ENCODE peak calls at places on chromosomes 3 and 15, in six cellular contexts. R is thoracic aorta, F is testis, Y is colonic mucosa, Z is adrenal gland, H is stomach. C is an unnamed sample. For H3K4me1, the result is how much of the 10 kb centered on the place peaks cover.

GRCh38 chr3:194247350-194247740 is 103.8 kb downstream of the CPN2 start:
- DNase-seq in R (no peak), F (no peak), Y (no peak), Z (no peak), H (peak), C (no peak)

GRCh38 chr3:150220791-150221190 is 187.3 kb upstream of the TSC22D2 start:
- DNase-seq in R (no peak), F (no peak), Y (no peak), Z (no peak), H (no peak), C (no peak)

GRCh38 chr15:50146661-50147060 is 27.6 kb upstream of the ATP8B4 start:
- DNase-seq in R (no peak), F (no peak), Y (no peak), Z (no peak), H (no peak), C (no peak)

GRCh38 chr3:149468504-149469212 is 5.8 kb upstream of the TM4SF4 start:
- DNase-seq in R (no peak), F (no peak), Y (no peak), Z (no peak), H (peak), C (no peak)

GRCh38 chr15:55661431-55661830 is 73.3 kb upstream of the PYGO1 start:
- DNase-seq in R (no peak), F (no peak), Y (no peak), Z (no peak), H (no peak), C (peak)

GRCh38 chr15:79853492-79854328 is 43.1 kb downstream of the MTHFS start:
- DNase-seq in R (no peak), F (peak), Y (peak), Z (peak), H (peak), C (peak)

GRCh38 chr3:37999836-38000235 is 9.2 kb downstream of the VILL start:
- DNase-seq in R (no peak), F (no peak), Y (no peak), Z (no peak), H (peak), C (no peak)

GRCh38 chr15:61063875-61064320 is 165.2 kb downstream of the RORA start:
- DNase-seq in R (no peak), F (no peak), Y (peak), Z (no peak), H (no peak), C (no peak)

GRCh38 chr3:24601500-24601899 is 106.8 kb upstream of the THRB start:
- DNase-seq in R (no peak), F (no peak), Y (no peak), Z (no peak), H (no peak), C (no peak)

GRCh38 chr15:67915374-67916050 is 75.7 kb upstream of the RNU6-1 start:
- DNase-seq in R (peak), F (peak), Y (peak), Z (no peak), H (peak), C (peak)

GRCh38 chr15:92394327-92395175 is 870 bp downstream of the ST8SIA2 start:
- DNase-seq in R (no peak), F (peak), Y (no peak), Z (no peak), H (no peak), C (no peak)

GRCh38 chr15:33398555-33398954 is 87.8 kb downstream of the RYR3 start:
- DNase-seq in R (no peak), F (no peak), Y (no peak), Z (no peak), H (no peak), C (no peak)

GRCh38 chr3:2205692-2206091 is 107.0 kb downstream of the CNTN4 start:
- DNase-seq in R (no peak), F (no peak), Y (no peak), Z (no peak), H (no peak), C (no peak)

GRCh38 chr3:20916966-20917606 is 731.1 kb upstream of the SGO1 start:
- DNase-seq in R (no peak), F (no peak), Y (no peak), Z (no peak), H (no peak), C (no peak)

GRCh38 chr3:36729204-36730056 is 34.9 kb downstream of the DCLK3 start:
- DNase-seq in R (no peak), F (no peak), Y (no peak), Z (no peak), H (no peak), C (peak)

GRCh38 chr3:74624301-74624700 is 9.8 kb upstream of the CNTN3 start:
- DNase-seq in R (no peak), F (no peak), Y (no peak), Z (no peak), H (no peak), C (peak)

GRCh38 chr15:91465696-91466095 is 365.6 kb downstream of the SV2B start:
- DNase-seq in R (no peak), F (no peak), Y (peak), Z (no peak), H (peak), C (no peak)

GRCh38 chr3:68866157-68866556 is 66.2 kb downstream of the TAFA4 start:
- DNase-seq in R (no peak), F (peak), Y (no peak), Z (no peak), H (no peak), C (no peak)
- TF ChIP-seq CTCF in R (no peak), F (no peak), Y (no peak), Z (no peak), H (no peak), C (no peak)

GRCh38 chr15:69862540-69862939 is 235.2 kb downstream of the TLE3 start:
- DNase-seq in R (no peak), F (no peak), Y (no peak), Z (no peak), H (no peak), C (peak)

GRCh38 chr15:69863446-69863845 is 234.3 kb downstream of the TLE3 start:
- DNase-seq in R (no peak), F (no peak), Y (no peak), Z (no peak), H (no peak), C (no peak)

GRCh38 chr15:69860921-69861320 is 236.8 kb downstream of the TLE3 start:
- DNase-seq in R (no peak), F (no peak), Y (no peak), Z (no peak), H (no peak), C (no peak)

GRCh38 chr15:69860316-69860715 is 237.4 kb downstream of the TLE3 start:
- DNase-seq in R (no peak), F (no peak), Y (no peak), Z (no peak), H (no peak), C (no peak)

DNA sequence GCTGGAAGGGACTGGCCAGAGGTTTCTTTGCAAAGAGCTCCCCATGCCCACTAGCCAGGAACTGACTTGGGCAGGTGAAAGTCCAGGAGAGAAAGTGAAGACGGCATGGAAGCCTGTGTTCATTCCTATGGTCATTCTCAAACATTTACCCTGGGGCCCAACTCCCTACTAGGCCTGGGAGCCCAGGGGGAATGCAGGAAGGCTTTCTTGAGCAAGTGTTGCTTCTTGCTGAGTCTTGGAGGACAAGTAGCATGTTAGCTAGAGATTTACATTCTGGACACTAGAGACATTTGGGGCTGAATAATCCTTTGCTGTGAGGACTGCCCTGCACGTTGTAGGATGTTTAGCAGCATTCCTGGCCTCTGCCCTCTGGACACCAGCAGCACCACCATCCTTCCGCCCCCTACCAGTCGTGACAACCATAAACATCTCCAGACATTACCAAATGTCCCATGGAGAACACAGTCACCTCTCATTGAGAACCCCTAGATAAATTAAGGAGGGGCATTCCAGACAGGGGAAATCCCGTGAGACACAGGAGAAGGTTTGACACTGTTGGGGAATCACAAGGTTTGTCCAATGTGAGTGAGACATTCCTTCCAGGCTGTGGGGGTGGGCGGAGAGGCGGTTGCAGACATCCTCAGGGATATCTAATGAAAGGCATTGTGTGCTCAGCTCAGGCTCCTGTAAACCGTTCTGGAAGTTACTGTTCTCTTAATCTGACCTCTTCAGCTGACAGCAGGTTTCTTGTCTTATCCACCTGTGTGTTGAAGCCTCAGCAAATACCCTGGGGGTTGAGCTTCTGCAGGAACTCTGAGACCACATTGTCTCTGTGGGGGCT is 236.2 kb downstream of the TLE3 start:
- DNase-seq in R (no peak), F (no peak), Y (no peak), Z (no peak), H (no peak), C (no peak)
- H3K27ac ChIP-seq in R (no peak), F (no peak), Y (no peak), Z (no peak), H (no peak), C (no peak)

GRCh38 chr3:116280130-116280740 is 165.1 kb downstream of the LSAMP start:
- DNase-seq in R (no peak), F (no peak), Y (no peak), Z (no peak), H (no peak), C (no peak)

GRCh38 chr3:116281313-116282143 is 163.8 kb downstream of the LSAMP start:
- DNase-seq in R (no peak), F (no peak), Y (no peak), Z (no peak), H (no peak), C (no peak)

DNA sequence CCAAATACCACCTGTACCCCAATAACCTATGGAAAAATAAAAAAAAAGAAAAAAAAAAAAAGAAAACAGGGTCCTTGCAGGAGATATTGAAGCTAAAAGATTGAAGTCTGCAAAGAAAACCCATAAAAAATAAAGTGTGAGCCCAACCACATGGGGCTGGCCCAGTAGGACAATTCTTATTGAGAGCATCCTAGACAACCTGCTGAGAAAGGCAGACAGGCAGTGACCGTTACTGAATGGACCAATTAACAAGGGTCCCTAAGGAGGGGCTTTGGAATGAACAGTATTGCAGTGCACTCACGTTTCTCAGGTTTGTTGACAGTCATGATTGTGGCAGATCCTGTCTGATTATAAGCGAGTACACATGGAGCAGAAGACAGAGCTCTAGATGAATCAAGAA is 168.7 kb downstream of the LSAMP start:
- DNase-seq in R (no peak), F (no peak), Y (no peak), Z (no peak), H (no peak), C (no peak)
- H3K4me1 ChIP-seq in R (under half), F (under half), Y (under half), Z (under half), H (under half), C (under half)

GRCh38 chr3:22923686-22924085 is 279.4 kb upstream of the UBE2E2 start:
- DNase-seq in R (no peak), F (no peak), Y (no peak), Z (no peak), H (no peak), C (no peak)

GRCh38 chr3:22916933-22917332 is 286.2 kb upstream of the UBE2E2 start:
- DNase-seq in R (no peak), F (no peak), Y (no peak), Z (no peak), H (no peak), C (no peak)

DNA sequence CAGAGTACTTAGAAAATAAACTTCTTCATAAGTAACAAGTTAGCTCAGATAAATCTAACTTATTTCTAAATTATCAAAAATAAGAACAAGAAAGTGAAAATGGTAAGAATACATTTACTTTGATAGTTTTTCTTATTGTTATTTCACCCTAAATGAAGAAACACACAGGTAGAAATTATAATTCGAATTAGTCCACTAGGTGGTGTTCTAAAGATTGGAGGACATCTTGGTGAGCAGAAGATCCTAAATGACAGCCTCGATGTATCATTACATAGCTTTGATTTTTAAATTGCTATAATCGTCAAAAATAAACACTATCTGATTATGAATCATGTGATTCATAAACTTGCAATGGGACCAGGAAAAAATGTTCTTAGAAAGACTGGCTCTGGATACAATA is 280.8 kb upstream of the UBE2E2 start:
- DNase-seq in R (no peak), F (no peak), Y (no peak), Z (no peak), H (no peak), C (no peak)
- TF ChIP-seq CTCF in R (no peak), F (peak), Y (no peak), Z (peak), H (no peak), C (peak)

GRCh38 chr3:101703169-101703568 is 16.7 kb upstream of the RPL24 start:
- DNase-seq in R (no peak), F (no peak), Y (no peak), Z (no peak), H (no peak), C (no peak)

GRCh38 chr3:101702726-101703125 is 16.2 kb upstream of the RPL24 start:
- DNase-seq in R (no peak), F (no peak), Y (no peak), Z (no peak), H (no peak), C (no peak)

GRCh38 chr3:101701696-101702634 is 15.4 kb upstream of the RPL24 start:
- DNase-seq in R (no peak), F (no peak), Y (no peak), Z (no peak), H (no peak), C (no peak)
- H3K27ac ChIP-seq in R (no peak), F (no peak), Y (no peak), Z (no peak), H (no peak), C (no peak)

DNA sequence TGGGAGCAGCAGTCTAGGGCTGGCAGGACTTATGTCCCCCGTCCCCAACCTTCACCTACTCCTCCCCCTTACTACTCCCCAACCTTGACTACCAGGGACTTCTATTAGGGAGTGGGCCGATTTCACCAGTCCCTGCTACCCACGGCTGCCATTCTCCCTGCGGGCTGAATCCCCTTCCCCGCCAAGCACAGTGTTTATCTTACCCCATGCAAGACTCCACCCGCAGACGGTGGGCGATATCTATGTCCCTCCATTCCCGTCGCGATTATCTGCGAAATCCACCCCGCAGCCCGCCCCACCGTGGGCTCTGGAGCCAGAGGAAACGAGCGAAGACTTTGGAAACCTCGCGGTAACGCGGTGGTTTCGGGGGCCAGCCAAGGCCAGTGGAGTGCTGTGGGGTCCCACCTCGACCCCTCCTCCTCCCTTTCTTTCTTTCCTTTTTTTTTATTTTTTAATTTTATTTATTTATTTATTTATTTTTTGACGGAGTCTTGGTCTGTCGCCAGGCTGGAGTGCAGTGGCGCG is 4.7 kb downstream of the ISLR2 start:
- DNase-seq in R (no peak), F (no peak), Y (no peak), Z (no peak), H (no peak), C (no peak)
- H3K4me1 ChIP-seq in R (under half), F (under half), Y (under half), Z (under half), H (under half), C (under half)